ENCODE peak calls at places on chromosome 15, in eight cellular contexts. B is neuronal stem cell; Y is activated CD4-positive, alpha-beta T cell treated with anti-CD3 and anti-CD28 coated beads for 1 hour; S is activated T-cell treated with anti-CD3 and anti-CD28 coated beads, Interleukin-2, amount 50 U/mL, for 1 hour; J is activated naive CD8-positive, alpha-beta T cell treated with anti-CD3 and anti-CD28 coated beads, Interleukin-2, amount 50 U/mL, for 24 hours; L is T-cell; Q is stimulated activated CD8-positive, alpha-beta memory T cell treated with anti-CD3 and anti-CD28 coated beads, Interleukin-4, amount 100 ng/mL, for 4 hours; O is NCI-H774. U is an unnamed sample.

GRCh38 chr15:57384816-57385215 is 8.5 kb downstream of the CGNL1 start:
- DNase-seq in B (no peak), Y (no peak), S (no peak), J (no peak), L (no peak), Q (no peak), O (no peak), U (no peak)

GRCh38 chr15:56759450-56759845 is 26.1 kb upstream of the ZNF280D start:
- DNase-seq in B (no peak), Y (no peak), S (no peak), J (no peak), L (no peak), Q (no peak), O (no peak), U (no peak)

GRCh38 chr15:77572186-77572585 is 60.5 kb downstream of the LINGO1 start:
- DNase-seq in B (no peak), Y (no peak), S (no peak), J (no peak), L (no peak), Q (no peak), O (no peak), U (no peak)

GRCh38 chr15:59611277-59612260 is at the start of gene GCNT3:
- DNase-seq in B (no peak), Y (no peak), S (no peak), J (no peak), L (no peak), Q (no peak), O (no peak), U (no peak)

GRCh38 chr15:79025201-79025600 is 65.4 kb downstream of the RASGRF1 start:
- DNase-seq in B (no peak), Y (no peak), S (no peak), J (peak; percentile 27), L (no peak), Q (no peak), O (no peak), U (no peak)

GRCh38 chr15:32855942-32856341 is 138.1 kb downstream of the GREM1 start:
- DNase-seq in B (no peak), Y (no peak), S (no peak), J (no peak), L (no peak), Q (no peak), O (no peak), U (no peak)

GRCh38 chr15:64193971-64194370 is 31.1 kb upstream of the PPIB start:
- DNase-seq in B (no peak), Y (no peak), S (no peak), J (no peak), L (no peak), Q (no peak), O (no peak), U (no peak)

GRCh38 chr15:38650936-38651327 is 86.3 kb upstream of the RASGRP1 start:
- DNase-seq in B (no peak), Y (no peak), S (no peak), J (no peak), L (no peak), Q (no peak), O (no peak), U (no peak)

GRCh38 chr15:44159492-44159891 is 35.6 kb downstream of the FRMD5 start:
- DNase-seq in B (no peak), Y (no peak), S (no peak), J (no peak), L (no peak), Q (no peak), O (no peak), U (no peak)

GRCh38 chr15:70093481-70094309 is 4.0 kb downstream of the TLE3 start:
- DNase-seq in B (no peak), Y (no peak), S (peak; percentile 15), J (no peak), L (no peak), Q (no peak), O (peak; percentile 70), U (no peak)

GRCh38 chr15:58369261-58369699 is 62.5 kb upstream of the LIPC start:
- DNase-seq in B (no peak), Y (no peak), S (no peak), J (no peak), L (no peak), Q (no peak), O (no peak), U (no peak)

GRCh38 chr15:50523736-50524318 is 22.6 kb downstream of the USP50 start:
- DNase-seq in B (no peak), Y (no peak), S (no peak), J (no peak), L (no peak), Q (no peak), O (no peak), U (no peak)

GRCh38 chr15:40506964-40507571 is 36.3 kb downstream of the CHST14 start:
- DNase-seq in B (peak; percentile 70), Y (peak; percentile 50), S (peak; percentile 68), J (peak; percentile 77), L (peak; percentile 48), Q (peak; percentile 41), O (peak; percentile 62), U (no peak)

GRCh38 chr15:43883571-43883970 is 56.8 kb downstream of the WDR76 start:
- DNase-seq in B (no peak), Y (no peak), S (no peak), J (no peak), L (no peak), Q (no peak), O (no peak), U (no peak)

GRCh38 chr15:79918278-79918677 is 21.5 kb upstream of the MTHFS start:
- DNase-seq in B (no peak), Y (no peak), S (no peak), J (no peak), L (no peak), Q (no peak), O (no peak), U (no peak)

GRCh38 chr15:52496776-52497470 is 31.8 kb downstream of the MYO5A start:
- DNase-seq in B (no peak), Y (no peak), S (no peak), J (peak; percentile 37), L (no peak), Q (no peak), O (no peak), U (no peak)

GRCh38 chr15:68990755-68991500 is 23.6 kb upstream of the NOX5 start:
- DNase-seq in B (no peak), Y (no peak), S (no peak), J (no peak), L (no peak), Q (no peak), O (no peak), U (no peak)

GRCh38 chr15:93974804-93975481 is 256.4 kb upstream of the MCTP2 start:
- DNase-seq in B (peak; percentile 36), Y (no peak), S (no peak), J (no peak), L (no peak), Q (no peak), O (peak; percentile 5), U (no peak)

GRCh38 chr15:85412956-85413854 is 32.8 kb downstream of the AKAP13 start:
- DNase-seq in B (no peak), Y (peak; percentile 63), S (peak; percentile 69), J (peak; percentile 65), L (peak; percentile 67), Q (peak; percentile 52), O (peak; percentile 43), U (no peak)

GRCh38 chr15:66587020-66587419 is 21.2 kb upstream of the LCTL start:
- DNase-seq in B (no peak), Y (no peak), S (no peak), J (no peak), L (no peak), Q (no peak), O (no peak), U (no peak)

GRCh38 chr15:58854598-58854997 is 78.9 kb downstream of the SLTM start:
- DNase-seq in B (no peak), Y (no peak), S (no peak), J (no peak), L (no peak), Q (no peak), O (no peak), U (no peak)

GRCh38 chr15:83764201-83764839 is 110.4 kb downstream of the ADAMTSL3 start:
- DNase-seq in B (no peak), Y (no peak), S (no peak), J (no peak), L (no peak), Q (no peak), O (no peak), U (no peak)

GRCh38 chr15:66327736-66328135 is 28.7 kb downstream of the TIPIN start:
- DNase-seq in B (no peak), Y (no peak), S (no peak), J (no peak), L (no peak), Q (no peak), O (no peak), U (no peak)

GRCh38 chr15:52140646-52141045 is 28.1 kb upstream of the BCL2L10 start:
- DNase-seq in B (no peak), Y (no peak), S (no peak), J (no peak), L (no peak), Q (no peak), O (no peak), U (no peak)

GRCh38 chr15:42137461-42138261 is 18.8 kb downstream of the PLA2G4F start:
- DNase-seq in B (peak; percentile 49), Y (peak; percentile 7), S (peak; percentile 16), J (peak; percentile 14), L (no peak), Q (no peak), O (peak; percentile 30), U (no peak)

GRCh38 chr15:52078197-52078875 is 34.2 kb downstream of the BCL2L10 start:
- DNase-seq in B (no peak), Y (no peak), S (no peak), J (no peak), L (no peak), Q (no peak), O (no peak), U (no peak)

GRCh38 chr15:81312790-81313543 is 11.0 kb downstream of the STARD5 start:
- DNase-seq in B (no peak), Y (no peak), S (no peak), J (no peak), L (no peak), Q (no peak), O (no peak), U (no peak)

GRCh38 chr15:26325495-26325894 is 447.4 kb downstream of the GABRB3 start:
- DNase-seq in B (no peak), Y (no peak), S (no peak), J (no peak), L (no peak), Q (no peak), O (no peak), U (no peak)

GRCh38 chr15:65641723-65642475 is 20.2 kb downstream of the SLC24A1 start:
- DNase-seq in B (no peak), Y (no peak), S (no peak), J (no peak), L (no peak), Q (no peak), O (no peak), U (no peak)

U was measured in cortex of kidney.